ENCODE peak calls at places on chromosome 11, in six cellular contexts. I is left colon; X is A673; P is activated effector memory CD4-positive, alpha-beta T cell treated with Interleukin-2 at 50 U/mL for 16 hours; U is hippocampal formation; Z is tibial nerve. Q is an unnamed sample.

GRCh38 chr11:37973926-37974325 is 1375.9 kb upstream of the RAG2 start:
- DNase-seq in Z (no peak), I (no peak), X (no peak), P (no peak), U (no peak), Q (no peak)

GRCh38 chr11:7551571-7551970 is 37.8 kb downstream of the PPFIBP2 start:
- DNase-seq in P (no peak), X (no peak), I (no peak), Z (no peak), U (no peak), Q (no peak)

GRCh38 chr11:8831861-8832260 is 79.1 kb upstream of the AKIP1 start:
- DNase-seq in U (no peak), X (no peak), P (no peak), Z (no peak), I (no peak), Q (no peak)

GRCh38 chr11:3667149-3668035 is 3.8 kb downstream of the CHRNA10 start:
- DNase-seq in P (no peak), Z (no peak), U (no peak), X (no peak), I (no peak), Q (no peak)

GRCh38 chr11:27464155-27464759 is 8.3 kb downstream of the LGR4 start:
- DNase-seq in U (no peak), Z (no peak), P (no peak), I (peak), X (no peak), Q (no peak)

GRCh38 chr11:110529043-110529442 is 99.3 kb downstream of the FDX1 start:
- DNase-seq in P (no peak), Z (no peak), I (no peak), U (no peak), X (peak), Q (no peak)

GRCh38 chr11:114989536-114989935 is 311.2 kb downstream of the NXPE2 start:
- DNase-seq in I (no peak), U (no peak), P (no peak), Z (no peak), X (no peak), Q (no peak)

GRCh38 chr11:123694551-123694950 is 40.1 kb upstream of the SCN3B start:
- DNase-seq in Z (no peak), I (no peak), X (peak), P (no peak), U (no peak), Q (no peak)

GRCh38 chr11:61797263-61797944 is 4.7 kb downstream of the FEN1 start:
- DNase-seq in U (peak), X (peak), I (peak), P (peak), Z (peak), Q (peak)

GRCh38 chr11:94077568-94078293 is 50.9 kb upstream of the PANX1 start:
- DNase-seq in Z (no peak), X (no peak), I (no peak), U (no peak), P (no peak), Q (no peak)

GRCh38 chr11:72257551-72257950 is 13.6 kb upstream of the PHOX2A start:
- DNase-seq in U (no peak), P (no peak), Z (no peak), X (no peak), I (no peak), Q (no peak)

GRCh38 chr11:96486890-96487633 is 97.2 kb downstream of the JRKL start:
- DNase-seq in Z (no peak), U (no peak), P (no peak), I (peak), X (no peak), Q (peak)

GRCh38 chr11:20049231-20049630 is 111.0 kb downstream of the DBX1 start:
- DNase-seq in I (no peak), X (no peak), U (no peak), P (no peak), Z (no peak), Q (no peak)

GRCh38 chr11:44728085-44728410 is 1.3 kb downstream of the TSPAN18 start:
- DNase-seq in I (no peak), U (no peak), Z (no peak), P (no peak), X (no peak), Q (no peak)

GRCh38 chr11:96125400-96125799 is 201.5 kb upstream of the MTMR2 start:
- DNase-seq in P (no peak), U (no peak), Z (no peak), X (no peak), I (no peak), Q (no peak)

GRCh38 chr11:60396382-60396781 is at the start of gene MS4A14:
- DNase-seq in Z (no peak), P (no peak), X (no peak), U (no peak), I (no peak), Q (no peak)

GRCh38 chr11:1749787-1750351 is 526 bp downstream of the IFITM10 start:
- DNase-seq in X (no peak), Z (no peak), P (no peak), U (no peak), I (no peak), Q (peak)

GRCh38 chr11:117179048-117179999 is 781 bp downstream of the SIDT2 start:
- DNase-seq in P (peak), I (peak), Z (no peak), X (peak), U (no peak), Q (no peak)

GRCh38 chr11:77207019-77207485 is 79.0 kb downstream of the MYO7A start:
- DNase-seq in I (no peak), P (no peak), X (no peak), Z (no peak), U (no peak), Q (peak)

GRCh38 chr11:35126000-35126878 is 12.7 kb upstream of the CD44 start:
- DNase-seq in I (no peak), P (no peak), X (peak), Z (no peak), U (no peak), Q (no peak)

GRCh38 chr11:78499971-78500370 is 74.7 kb downstream of the NARS2 start:
- DNase-seq in U (no peak), P (no peak), X (no peak), I (no peak), Z (no peak), Q (no peak)

GRCh38 chr11:116310215-116310614 is 462.6 kb downstream of the BUD13 start:
- DNase-seq in Z (no peak), I (no peak), P (no peak), U (no peak), X (no peak), Q (no peak)

GRCh38 chr11:43578346-43579170 is 102.0 kb upstream of the HSD17B12 start:
- DNase-seq in I (no peak), U (no peak), P (no peak), Z (no peak), X (no peak), Q (no peak)

GRCh38 chr11:76667271-76667818 is 3.2 kb downstream of the LRRC32 start:
- DNase-seq in I (no peak), Z (no peak), X (no peak), P (no peak), U (no peak), Q (no peak)

GRCh38 chr11:117819096-117820040 is 5.2 kb downstream of the FXYD2 start:
- DNase-seq in U (no peak), X (peak), P (no peak), Z (no peak), I (peak), Q (no peak)

GRCh38 chr11:73334244-73335203 is 26.4 kb downstream of the ARHGEF17 start:
- DNase-seq in U (no peak), P (no peak), Z (peak), I (peak), X (peak), Q (peak)

Q was measured in ureter.